ENCODE peak calls at places on chromosomes 7 and 10, in five cellular contexts. One of them, this sample, is unnamed.

GRCh38 chr7:22859676-22860290 is 37.1 kb upstream of the TOMM7 start:
- DNase-seq in thoracic aorta: no peak
- DNase-seq in dorsolateral prefrontal cortex: no peak
- DNase-seq in cardiac muscle cell: peak
- DNase-seq in AG09309: no peak
- DNase-seq in this sample: peak

GRCh38 chr7:91089382-91089963 is 174.8 kb upstream of the FZD1 start:
- DNase-seq in thoracic aorta: no peak
- DNase-seq in dorsolateral prefrontal cortex: no peak
- DNase-seq in cardiac muscle cell: peak
- DNase-seq in AG09309: no peak
- DNase-seq in this sample: no peak

GRCh38 chr7:84912993-84913635 is 273.7 kb downstream of the SEMA3D start:
- DNase-seq in thoracic aorta: no peak
- DNase-seq in dorsolateral prefrontal cortex: no peak
- DNase-seq in cardiac muscle cell: peak
- DNase-seq in AG09309: no peak
- DNase-seq in this sample: no peak

GRCh38 chr10:2856598-2856997 is 210.8 kb upstream of the PFKP start:
- DNase-seq in thoracic aorta: no peak
- DNase-seq in dorsolateral prefrontal cortex: no peak
- DNase-seq in cardiac muscle cell: no peak
- DNase-seq in AG09309: no peak
- DNase-seq in this sample: no peak

GRCh38 chr10:120735773-120736371 is 115.3 kb upstream of the WDR11 start:
- DNase-seq in thoracic aorta: no peak
- DNase-seq in dorsolateral prefrontal cortex: no peak
- DNase-seq in cardiac muscle cell: peak
- DNase-seq in AG09309: no peak
- DNase-seq in this sample: no peak

GRCh38 chr10:44023517-44023916 is 361.4 kb downstream of the CXCL12 start:
- DNase-seq in thoracic aorta: no peak
- DNase-seq in dorsolateral prefrontal cortex: no peak
- DNase-seq in cardiac muscle cell: no peak
- DNase-seq in AG09309: no peak
- DNase-seq in this sample: no peak

GRCh38 chr7:130356760-130357611 is 12.4 kb downstream of the CPA5 start:
- DNase-seq in thoracic aorta: no peak
- DNase-seq in dorsolateral prefrontal cortex: peak
- DNase-seq in cardiac muscle cell: peak
- DNase-seq in AG09309: no peak
- DNase-seq in this sample: peak

GRCh38 chr7:44533301-44534055 is 7.7 kb downstream of the NPC1L1 start:
- DNase-seq in thoracic aorta: no peak
- DNase-seq in dorsolateral prefrontal cortex: no peak
- DNase-seq in cardiac muscle cell: peak
- DNase-seq in AG09309: no peak
- DNase-seq in this sample: no peak

GRCh38 chr10:124717911-124718734 is 26.1 kb downstream of the FAM53B start:
- DNase-seq in thoracic aorta: no peak
- DNase-seq in dorsolateral prefrontal cortex: no peak
- DNase-seq in cardiac muscle cell: no peak
- DNase-seq in AG09309: no peak
- DNase-seq in this sample: peak

GRCh38 chr10:123750901-123751300 is 84.7 kb downstream of the GPR26 start:
- DNase-seq in thoracic aorta: no peak
- DNase-seq in dorsolateral prefrontal cortex: no peak
- DNase-seq in cardiac muscle cell: no peak
- DNase-seq in AG09309: no peak
- DNase-seq in this sample: no peak

GRCh38 chr10:78964952-78965633 is 103.7 kb upstream of the ZMIZ1 start:
- DNase-seq in thoracic aorta: peak
- DNase-seq in dorsolateral prefrontal cortex: peak
- DNase-seq in cardiac muscle cell: peak
- DNase-seq in AG09309: no peak
- DNase-seq in this sample: peak

GRCh38 chr10:97298223-97298571 is 5.8 kb upstream of the ARHGAP19 start:
- DNase-seq in thoracic aorta: no peak
- DNase-seq in dorsolateral prefrontal cortex: no peak
- DNase-seq in cardiac muscle cell: no peak
- DNase-seq in AG09309: no peak
- DNase-seq in this sample: no peak

GRCh38 chr10:97292862-97293198 is 393 bp upstream of the ARHGAP19 start:
- DNase-seq in thoracic aorta: no peak
- DNase-seq in dorsolateral prefrontal cortex: no peak
- DNase-seq in cardiac muscle cell: no peak
- DNase-seq in AG09309: no peak
- DNase-seq in this sample: no peak

GRCh38 chr10:97297556-97298222 is 5.3 kb upstream of the ARHGAP19 start:
- DNase-seq in thoracic aorta: no peak
- DNase-seq in dorsolateral prefrontal cortex: no peak
- DNase-seq in cardiac muscle cell: peak
- DNase-seq in AG09309: no peak
- DNase-seq in this sample: no peak

GRCh38 chr10:97291357-97292096 is 910 bp downstream of the ARHGAP19 start:
- DNase-seq in thoracic aorta: no peak
- DNase-seq in dorsolateral prefrontal cortex: no peak
- DNase-seq in cardiac muscle cell: no peak
- DNase-seq in AG09309: no peak
- DNase-seq in this sample: no peak

DNA sequence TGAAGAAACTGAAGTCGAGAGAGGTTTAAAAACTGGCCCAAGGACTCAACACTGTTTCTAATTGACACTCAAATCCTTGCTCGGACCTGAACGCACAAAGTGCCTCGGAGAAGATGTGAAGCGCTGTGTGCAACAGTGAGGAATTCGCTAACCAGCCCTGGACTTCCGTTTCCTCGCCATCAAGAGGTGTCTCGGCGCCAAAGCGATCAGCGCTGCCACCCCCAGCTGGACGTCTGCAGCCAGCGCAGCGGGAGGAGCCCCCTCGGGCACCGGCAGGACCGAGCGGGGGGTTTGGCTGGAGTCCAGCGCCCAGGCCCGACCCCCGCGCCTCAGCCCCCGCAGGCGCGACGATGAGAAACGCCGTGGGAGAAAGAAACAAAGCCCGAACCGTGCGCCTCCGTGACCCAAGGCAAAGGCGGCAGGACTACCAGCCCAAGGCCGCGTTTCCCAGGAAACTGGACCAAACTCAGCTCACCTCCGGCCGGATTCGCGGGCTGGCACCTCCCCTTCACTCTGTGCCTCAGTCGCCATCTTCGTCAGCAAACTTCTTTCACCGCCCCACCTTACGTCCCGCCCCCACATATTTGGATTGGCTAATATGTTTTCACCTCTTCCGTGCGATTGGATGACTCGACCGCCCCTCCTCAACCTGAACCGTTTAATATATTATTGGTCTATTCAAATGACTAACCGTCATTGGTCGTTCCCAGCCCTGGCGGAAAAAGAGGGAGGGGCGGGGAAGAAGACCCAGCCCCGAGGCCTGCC is at the start of gene ARHGAP19:
- DNase-seq in thoracic aorta: peak
- DNase-seq in dorsolateral prefrontal cortex: peak
- DNase-seq in cardiac muscle cell: peak
- DNase-seq in AG09309: peak
- DNase-seq in this sample: peak
- TF ChIP-seq CTCF in thoracic aorta: no peak
- TF ChIP-seq CTCF in dorsolateral prefrontal cortex: no peak
- TF ChIP-seq CTCF in cardiac muscle cell: no peak
- TF ChIP-seq CTCF in AG09309: peak
- TF ChIP-seq CTCF in this sample: peak

GRCh38 chr7:42087616-42088015 is 149.4 kb downstream of the GLI3 start:
- DNase-seq in thoracic aorta: no peak
- DNase-seq in dorsolateral prefrontal cortex: no peak
- DNase-seq in cardiac muscle cell: no peak
- DNase-seq in AG09309: no peak
- DNase-seq in this sample: no peak
- TF ChIP-seq CTCF in thoracic aorta: no peak
- TF ChIP-seq CTCF in dorsolateral prefrontal cortex: no peak
- TF ChIP-seq CTCF in cardiac muscle cell: no peak
- TF ChIP-seq CTCF in AG09309: no peak
- TF ChIP-seq CTCF in this sample: no peak

DNA sequence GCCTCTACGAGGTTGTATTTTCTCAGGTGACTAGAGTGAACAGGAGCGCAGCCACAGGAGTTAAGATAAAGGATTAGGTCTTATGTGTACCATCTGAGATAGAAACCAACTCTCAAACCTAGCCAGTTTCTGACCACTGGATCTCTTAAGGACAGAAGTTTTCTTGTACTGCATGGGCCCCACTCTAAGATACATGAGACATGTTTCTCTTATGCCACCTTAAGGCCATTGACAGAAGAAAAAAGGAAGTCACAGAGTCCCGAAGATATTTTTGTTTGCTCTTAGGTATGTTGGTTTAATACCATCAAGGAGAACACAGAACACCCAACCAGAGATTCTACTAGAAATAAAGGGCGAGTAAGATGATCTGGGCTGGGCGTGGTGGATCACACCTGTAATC is 335.8 kb downstream of the FRMD4A start:
- DNase-seq in thoracic aorta: no peak
- DNase-seq in dorsolateral prefrontal cortex: no peak
- DNase-seq in cardiac muscle cell: no peak
- DNase-seq in AG09309: no peak
- DNase-seq in this sample: no peak
- TF ChIP-seq CTCF in thoracic aorta: no peak
- TF ChIP-seq CTCF in dorsolateral prefrontal cortex: no peak
- TF ChIP-seq CTCF in cardiac muscle cell: no peak
- TF ChIP-seq CTCF in AG09309: no peak
- TF ChIP-seq CTCF in this sample: peak

DNA sequence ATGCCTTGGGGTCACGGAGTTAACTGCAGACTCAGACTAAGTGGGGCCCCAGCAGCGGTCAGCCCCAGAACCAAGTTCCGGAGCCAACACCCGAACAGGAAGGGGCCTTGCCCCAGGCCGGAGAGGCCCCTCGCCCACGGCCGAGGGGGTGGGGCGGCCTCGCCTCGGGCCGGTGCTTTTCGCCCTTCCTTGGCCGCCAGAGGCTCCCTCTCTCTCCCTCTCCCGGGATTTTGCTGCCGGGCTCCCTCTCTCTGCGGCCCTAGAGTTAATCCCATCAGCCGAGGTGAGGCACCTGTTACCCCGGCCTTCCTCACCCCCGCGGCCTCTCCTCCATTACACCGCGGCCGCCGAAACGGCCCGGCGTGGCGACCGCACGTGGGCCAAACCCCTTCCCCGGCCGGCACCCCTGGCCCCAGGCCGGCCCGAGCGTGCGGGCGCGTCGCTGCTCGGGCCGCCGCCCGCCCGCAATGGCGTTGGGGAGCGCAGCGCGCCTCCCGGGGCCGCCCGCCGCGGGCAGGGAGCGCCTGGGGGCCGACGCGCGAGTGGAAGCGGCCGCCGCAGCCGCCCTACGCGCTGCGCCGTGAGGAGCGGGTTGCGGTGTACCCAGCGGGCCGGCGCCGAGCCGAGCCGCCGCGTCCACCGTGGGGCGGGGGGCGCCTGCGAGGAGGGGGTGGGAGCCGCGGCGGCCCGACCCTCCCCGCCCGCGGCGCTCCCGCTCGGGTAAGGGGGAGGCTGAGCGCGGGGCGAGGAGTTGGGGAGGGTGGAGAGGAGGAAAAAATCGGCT is at the start of gene PPP1R9A:
- DNase-seq in thoracic aorta: no peak
- DNase-seq in dorsolateral prefrontal cortex: peak
- DNase-seq in cardiac muscle cell: peak
- DNase-seq in AG09309: no peak
- DNase-seq in this sample: peak
- TF ChIP-seq CTCF in thoracic aorta: no peak
- TF ChIP-seq CTCF in dorsolateral prefrontal cortex: peak
- TF ChIP-seq CTCF in cardiac muscle cell: peak
- TF ChIP-seq CTCF in AG09309: no peak
- TF ChIP-seq CTCF in this sample: peak

DNA sequence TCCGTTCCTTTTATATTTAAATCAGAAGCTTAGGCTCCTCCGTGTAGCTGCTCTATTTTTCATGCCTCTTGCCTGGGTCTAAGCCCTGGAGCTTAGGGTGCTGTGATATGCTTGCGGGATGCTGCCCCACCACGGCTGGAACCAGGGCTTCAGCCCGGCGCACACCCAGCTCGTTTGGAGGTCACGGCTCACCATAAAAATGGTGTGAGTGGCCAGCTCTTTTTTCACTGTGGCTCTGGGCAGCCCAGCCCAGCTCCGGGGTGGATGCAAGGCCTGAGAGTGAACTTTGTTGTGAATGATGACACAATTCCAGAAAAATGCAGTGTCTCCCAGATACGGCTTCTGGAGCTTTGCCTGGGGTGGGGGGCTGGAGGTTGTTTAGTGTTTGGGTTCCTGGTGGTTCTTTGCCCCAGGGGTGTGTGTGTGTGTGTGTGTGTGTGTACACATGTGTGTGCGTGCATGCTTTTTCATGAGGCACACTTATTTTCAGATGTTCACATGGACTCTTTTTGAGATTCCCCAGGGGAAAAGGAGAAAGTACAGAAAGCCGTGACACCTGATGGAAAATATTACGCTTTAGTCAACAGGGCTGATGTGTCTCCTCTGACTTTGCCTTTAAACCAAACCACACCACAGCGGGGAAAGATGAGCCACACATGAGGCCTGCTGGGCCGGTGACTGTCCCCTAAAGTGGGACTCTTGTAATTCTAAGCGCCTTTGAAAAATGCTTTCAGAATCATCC is 46.2 kb downstream of the GRK5 start:
- DNase-seq in thoracic aorta: peak
- DNase-seq in dorsolateral prefrontal cortex: no peak
- DNase-seq in cardiac muscle cell: peak
- DNase-seq in AG09309: peak
- DNase-seq in this sample: peak
- TF ChIP-seq CTCF in thoracic aorta: peak
- TF ChIP-seq CTCF in dorsolateral prefrontal cortex: no peak
- TF ChIP-seq CTCF in cardiac muscle cell: no peak
- TF ChIP-seq CTCF in AG09309: peak
- TF ChIP-seq CTCF in this sample: peak

DNA sequence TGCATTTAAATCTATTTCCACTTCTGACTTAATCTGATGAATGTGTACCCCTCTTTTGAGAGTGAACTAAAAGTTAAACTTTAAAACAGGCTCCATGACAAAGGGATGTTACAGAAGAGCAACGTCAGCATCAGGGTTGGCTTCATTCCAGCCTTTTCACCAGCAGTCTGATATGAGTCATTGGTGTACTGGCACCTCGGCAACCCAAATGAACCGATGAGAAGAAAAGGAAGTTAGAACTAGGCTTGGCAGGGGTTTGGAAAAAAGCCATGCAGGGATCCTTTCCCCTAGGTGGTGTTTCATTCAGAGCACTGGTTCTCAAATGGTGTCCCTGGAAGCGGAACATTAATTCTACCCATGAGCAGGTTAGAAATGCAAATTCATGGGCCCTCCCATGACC is 53.6 kb downstream of the SEC61G start:
- DNase-seq in thoracic aorta: no peak
- DNase-seq in dorsolateral prefrontal cortex: no peak
- DNase-seq in cardiac muscle cell: peak
- DNase-seq in AG09309: peak
- DNase-seq in this sample: peak
- TF ChIP-seq CTCF in thoracic aorta: no peak
- TF ChIP-seq CTCF in dorsolateral prefrontal cortex: no peak
- TF ChIP-seq CTCF in cardiac muscle cell: no peak
- TF ChIP-seq CTCF in AG09309: no peak
- TF ChIP-seq CTCF in this sample: no peak